ENCODE peak calls at places on chromosomes 1 and 21, in five cellular contexts. One of them, this sample, is unnamed.

GRCh38 chr1:94725566-94725965 is 94.6 kb upstream of the SLC44A3 start:
- DNase-seq in endothelial cell: no peak
- DNase-seq in hypothalamus: no peak
- DNase-seq in erythroblast: no peak
- DNase-seq in activated naive CD4-positive, alpha-beta T cell treated with anti-CD3 and anti-CD28 coated beads, Interleukin-2, amount 10 ng/mL, durations not matched to agents 7 days and 5 days: no peak
- DNase-seq in this sample: no peak

GRCh38 chr1:11473635-11474034 is 5.3 kb upstream of the DISP3 start:
- DNase-seq in endothelial cell: peak
- DNase-seq in hypothalamus: no peak
- DNase-seq in erythroblast: peak
- DNase-seq in activated naive CD4-positive, alpha-beta T cell treated with anti-CD3 and anti-CD28 coated beads, Interleukin-2, amount 10 ng/mL, durations not matched to agents 7 days and 5 days: peak
- DNase-seq in this sample: peak

GRCh38 chr1:25959626-25960025 is 38.2 kb downstream of the PAFAH2 start:
- DNase-seq in endothelial cell: no peak
- DNase-seq in hypothalamus: no peak
- DNase-seq in erythroblast: no peak
- DNase-seq in activated naive CD4-positive, alpha-beta T cell treated with anti-CD3 and anti-CD28 coated beads, Interleukin-2, amount 10 ng/mL, durations not matched to agents 7 days and 5 days: no peak
- DNase-seq in this sample: no peak

GRCh38 chr1:160859166-160859565 is 3.5 kb downstream of the CD244 start:
- DNase-seq in endothelial cell: no peak
- DNase-seq in hypothalamus: no peak
- DNase-seq in erythroblast: no peak
- DNase-seq in activated naive CD4-positive, alpha-beta T cell treated with anti-CD3 and anti-CD28 coated beads, Interleukin-2, amount 10 ng/mL, durations not matched to agents 7 days and 5 days: no peak
- DNase-seq in this sample: no peak

GRCh38 chr1:212760126-212760823 is 31.3 kb downstream of the NSL1 start:
- DNase-seq in endothelial cell: peak
- DNase-seq in hypothalamus: no peak
- DNase-seq in erythroblast: peak
- DNase-seq in activated naive CD4-positive, alpha-beta T cell treated with anti-CD3 and anti-CD28 coated beads, Interleukin-2, amount 10 ng/mL, durations not matched to agents 7 days and 5 days: peak
- DNase-seq in this sample: no peak

GRCh38 chr1:214808845-214809460 is 206.0 kb downstream of the CENPF start:
- DNase-seq in endothelial cell: peak
- DNase-seq in hypothalamus: no peak
- DNase-seq in erythroblast: peak
- DNase-seq in activated naive CD4-positive, alpha-beta T cell treated with anti-CD3 and anti-CD28 coated beads, Interleukin-2, amount 10 ng/mL, durations not matched to agents 7 days and 5 days: no peak
- DNase-seq in this sample: no peak

GRCh38 chr1:205048382-205048781 is 5.4 kb downstream of the CNTN2 start:
- DNase-seq in endothelial cell: no peak
- DNase-seq in hypothalamus: peak
- DNase-seq in erythroblast: no peak
- DNase-seq in activated naive CD4-positive, alpha-beta T cell treated with anti-CD3 and anti-CD28 coated beads, Interleukin-2, amount 10 ng/mL, durations not matched to agents 7 days and 5 days: no peak
- DNase-seq in this sample: no peak

GRCh38 chr1:33758698-33759097 is 105.2 kb upstream of the HMGB4 start:
- DNase-seq in endothelial cell: no peak
- DNase-seq in hypothalamus: no peak
- DNase-seq in erythroblast: no peak
- DNase-seq in activated naive CD4-positive, alpha-beta T cell treated with anti-CD3 and anti-CD28 coated beads, Interleukin-2, amount 10 ng/mL, durations not matched to agents 7 days and 5 days: no peak
- DNase-seq in this sample: no peak

GRCh38 chr1:3530931-3531818 is 76.7 kb downstream of the ARHGEF16 start:
- DNase-seq in endothelial cell: peak
- DNase-seq in hypothalamus: peak
- DNase-seq in erythroblast: no peak
- DNase-seq in activated naive CD4-positive, alpha-beta T cell treated with anti-CD3 and anti-CD28 coated beads, Interleukin-2, amount 10 ng/mL, durations not matched to agents 7 days and 5 days: peak
- DNase-seq in this sample: peak

GRCh38 chr1:221946768-221947167 is 204.9 kb upstream of the DUSP10 start:
- DNase-seq in endothelial cell: no peak
- DNase-seq in hypothalamus: no peak
- DNase-seq in erythroblast: no peak
- DNase-seq in activated naive CD4-positive, alpha-beta T cell treated with anti-CD3 and anti-CD28 coated beads, Interleukin-2, amount 10 ng/mL, durations not matched to agents 7 days and 5 days: no peak
- DNase-seq in this sample: no peak

GRCh38 chr1:241639040-241639652 is 1.0 kb downstream of the CHML start:
- DNase-seq in endothelial cell: no peak
- DNase-seq in hypothalamus: no peak
- DNase-seq in erythroblast: peak
- DNase-seq in activated naive CD4-positive, alpha-beta T cell treated with anti-CD3 and anti-CD28 coated beads, Interleukin-2, amount 10 ng/mL, durations not matched to agents 7 days and 5 days: no peak
- DNase-seq in this sample: no peak

GRCh38 chr1:10793129-10793651 is 3.3 kb downstream of the CASZ1 start:
- DNase-seq in endothelial cell: no peak
- DNase-seq in hypothalamus: no peak
- DNase-seq in erythroblast: no peak
- DNase-seq in activated naive CD4-positive, alpha-beta T cell treated with anti-CD3 and anti-CD28 coated beads, Interleukin-2, amount 10 ng/mL, durations not matched to agents 7 days and 5 days: no peak
- DNase-seq in this sample: peak

GRCh38 chr1:73273886-73274285 is 924.1 kb downstream of the LRRIQ3 start:
- DNase-seq in endothelial cell: no peak
- DNase-seq in hypothalamus: no peak
- DNase-seq in erythroblast: no peak
- DNase-seq in activated naive CD4-positive, alpha-beta T cell treated with anti-CD3 and anti-CD28 coated beads, Interleukin-2, amount 10 ng/mL, durations not matched to agents 7 days and 5 days: no peak
- DNase-seq in this sample: no peak

GRCh38 chr1:210496063-210496462 is 167.4 kb downstream of the HHAT start:
- DNase-seq in endothelial cell: no peak
- DNase-seq in hypothalamus: no peak
- DNase-seq in erythroblast: no peak
- DNase-seq in activated naive CD4-positive, alpha-beta T cell treated with anti-CD3 and anti-CD28 coated beads, Interleukin-2, amount 10 ng/mL, durations not matched to agents 7 days and 5 days: no peak
- DNase-seq in this sample: no peak

GRCh38 chr1:38835230-38835827 is 24.2 kb downstream of the RRAGC start:
- DNase-seq in endothelial cell: peak
- DNase-seq in hypothalamus: peak
- DNase-seq in erythroblast: peak
- DNase-seq in activated naive CD4-positive, alpha-beta T cell treated with anti-CD3 and anti-CD28 coated beads, Interleukin-2, amount 10 ng/mL, durations not matched to agents 7 days and 5 days: peak
- DNase-seq in this sample: peak

GRCh38 chr1:82223091-82223490 is 422.4 kb downstream of the ADGRL2 start:
- DNase-seq in endothelial cell: no peak
- DNase-seq in hypothalamus: no peak
- DNase-seq in erythroblast: no peak
- DNase-seq in activated naive CD4-positive, alpha-beta T cell treated with anti-CD3 and anti-CD28 coated beads, Interleukin-2, amount 10 ng/mL, durations not matched to agents 7 days and 5 days: no peak
- DNase-seq in this sample: no peak

GRCh38 chr1:206066479-206067171 is 13.7 kb downstream of the RHEX start:
- DNase-seq in endothelial cell: no peak
- DNase-seq in hypothalamus: no peak
- DNase-seq in erythroblast: no peak
- DNase-seq in activated naive CD4-positive, alpha-beta T cell treated with anti-CD3 and anti-CD28 coated beads, Interleukin-2, amount 10 ng/mL, durations not matched to agents 7 days and 5 days: peak
- DNase-seq in this sample: no peak

GRCh38 chr1:168945870-168946269 is 160.6 kb upstream of the ATP1B1 start:
- DNase-seq in endothelial cell: no peak
- DNase-seq in hypothalamus: no peak
- DNase-seq in erythroblast: no peak
- DNase-seq in activated naive CD4-positive, alpha-beta T cell treated with anti-CD3 and anti-CD28 coated beads, Interleukin-2, amount 10 ng/mL, durations not matched to agents 7 days and 5 days: no peak
- DNase-seq in this sample: no peak

GRCh38 chr1:2451744-2452582 is 24.1 kb upstream of the PLCH2 start:
- DNase-seq in endothelial cell: no peak
- DNase-seq in hypothalamus: peak
- DNase-seq in erythroblast: no peak
- DNase-seq in activated naive CD4-positive, alpha-beta T cell treated with anti-CD3 and anti-CD28 coated beads, Interleukin-2, amount 10 ng/mL, durations not matched to agents 7 days and 5 days: no peak
- DNase-seq in this sample: no peak

GRCh38 chr1:200330770-200331428 is 78.9 kb downstream of the ZNF281 start:
- DNase-seq in endothelial cell: no peak
- DNase-seq in hypothalamus: no peak
- DNase-seq in erythroblast: no peak
- DNase-seq in activated naive CD4-positive, alpha-beta T cell treated with anti-CD3 and anti-CD28 coated beads, Interleukin-2, amount 10 ng/mL, durations not matched to agents 7 days and 5 days: no peak
- DNase-seq in this sample: no peak

GRCh38 chr1:172935062-172935592 is 115.6 kb downstream of the TNFSF18 start:
- DNase-seq in endothelial cell: no peak
- DNase-seq in hypothalamus: no peak
- DNase-seq in erythroblast: no peak
- DNase-seq in activated naive CD4-positive, alpha-beta T cell treated with anti-CD3 and anti-CD28 coated beads, Interleukin-2, amount 10 ng/mL, durations not matched to agents 7 days and 5 days: no peak
- DNase-seq in this sample: no peak

GRCh38 chr1:220791959-220792358 is 5.2 kb downstream of the MTARC1 start:
- DNase-seq in endothelial cell: no peak
- DNase-seq in hypothalamus: no peak
- DNase-seq in erythroblast: no peak
- DNase-seq in activated naive CD4-positive, alpha-beta T cell treated with anti-CD3 and anti-CD28 coated beads, Interleukin-2, amount 10 ng/mL, durations not matched to agents 7 days and 5 days: no peak
- DNase-seq in this sample: no peak

GRCh38 chr21:36466061-36466511 is 13.8 kb downstream of the CLDN14 start:
- DNase-seq in endothelial cell: no peak
- DNase-seq in hypothalamus: no peak
- DNase-seq in erythroblast: no peak
- DNase-seq in activated naive CD4-positive, alpha-beta T cell treated with anti-CD3 and anti-CD28 coated beads, Interleukin-2, amount 10 ng/mL, durations not matched to agents 7 days and 5 days: no peak
- DNase-seq in this sample: no peak

GRCh38 chr1:51731998-51732397 is 115.1 kb downstream of the OSBPL9 start:
- DNase-seq in endothelial cell: no peak
- DNase-seq in hypothalamus: no peak
- DNase-seq in erythroblast: no peak
- DNase-seq in activated naive CD4-positive, alpha-beta T cell treated with anti-CD3 and anti-CD28 coated beads, Interleukin-2, amount 10 ng/mL, durations not matched to agents 7 days and 5 days: no peak
- DNase-seq in this sample: no peak

GRCh38 chr1:16163882-16164820 is 8.3 kb upstream of the EPHA2 start:
- DNase-seq in endothelial cell: no peak
- DNase-seq in hypothalamus: no peak
- DNase-seq in erythroblast: no peak
- DNase-seq in activated naive CD4-positive, alpha-beta T cell treated with anti-CD3 and anti-CD28 coated beads, Interleukin-2, amount 10 ng/mL, durations not matched to agents 7 days and 5 days: no peak
- DNase-seq in this sample: no peak

GRCh38 chr1:53148123-53148522 is 5.7 kb upstream of the SLC1A7 start:
- DNase-seq in endothelial cell: no peak
- DNase-seq in hypothalamus: no peak
- DNase-seq in erythroblast: no peak
- DNase-seq in activated naive CD4-positive, alpha-beta T cell treated with anti-CD3 and anti-CD28 coated beads, Interleukin-2, amount 10 ng/mL, durations not matched to agents 7 days and 5 days: no peak
- DNase-seq in this sample: no peak